ENCODE peak calls at places on chromosome 17, in six cellular contexts. Z, L, U, K, Y and E are unnamed samples.

GRCh38 chr17:7842950-7843535 is 9.0 kb downstream of the KDM6B start:
- DNase-seq in Z (no peak), L (peak), K (peak), Y (peak), U (no peak), E (no peak)

GRCh38 chr17:12402963-12403622 is 262.6 kb upstream of the MYOCD start:
- DNase-seq in K (no peak), Y (peak), Z (no peak), L (no peak), U (no peak), E (no peak)

GRCh38 chr17:21245703-21246102 is 7.5 kb downstream of the NATD1 start:
- DNase-seq in Z (no peak), Y (no peak), L (no peak), K (no peak), U (no peak), E (no peak)

GRCh38 chr17:8001976-8002645 is at the start of gene GUCY2D:
- DNase-seq in L (no peak), Y (no peak), Z (no peak), K (no peak), U (no peak), E (no peak)

GRCh38 chr17:72122668-72123495 is 2.1 kb downstream of the SOX9 start:
- DNase-seq in L (no peak), U (no peak), K (no peak), Y (peak), Z (no peak), E (no peak)

GRCh38 chr17:82228278-82228841 is 482 bp upstream of the SLC16A3 start:
- DNase-seq in Y (no peak), U (peak), L (peak), K (peak), Z (peak), E (peak)

GRCh38 chr17:77841742-77842141 is 116.8 kb upstream of the TNRC6C start:
- DNase-seq in Y (no peak), U (no peak), K (no peak), Z (no peak), L (no peak), E (no peak)

GRCh38 chr17:56593073-56593740 is at the start of gene NOG:
- DNase-seq in Y (no peak), U (no peak), K (peak), L (peak), Z (no peak), E (peak)

GRCh38 chr17:63702223-63702577 is 2.3 kb upstream of the LIMD2 start:
- DNase-seq in U (peak), Y (no peak), K (peak), L (peak), Z (peak), E (peak)

GRCh38 chr17:2841606-2842005 is 45.4 kb downstream of the RAP1GAP2 start:
- DNase-seq in Y (peak), Z (no peak), K (no peak), L (no peak), U (no peak), E (no peak)

GRCh38 chr17:78484300-78485159 is 92.7 kb downstream of the DNAH17 start:
- DNase-seq in L (peak), Z (peak), U (no peak), K (peak), Y (no peak), E (peak)